ENCODE peak calls at places on chromosomes 13 and 19, in five cellular contexts. S, Q, N, T and Z are unnamed samples.
A peak's percentile ranks its signal among the peaks of the same experiment; 100 is the strongest.

GRCh38 chr19:28242317-28242927 is 970.5 kb downstream of the UQCRFS1 start:
- DNase-seq in S (peak; percentile 58), Q (peak; percentile 48), N (no peak), T (peak; percentile 61), Z (no peak)

GRCh38 chr13:57569981-57570380 is 61.6 kb upstream of the PCDH17 start:
- DNase-seq in S (no peak), Q (no peak), N (no peak), T (no peak), Z (no peak)

GRCh38 chr13:20134732-20135131 is 26.1 kb downstream of the GJA3 start:
- DNase-seq in S (no peak), Q (no peak), N (no peak), T (no peak), Z (no peak)

GRCh38 chr19:11169896-11170678 is 14.5 kb upstream of the SPC24 start:
- DNase-seq in S (no peak), Q (no peak), N (no peak), T (no peak), Z (no peak)

GRCh38 chr19:18745931-18746330 is 45.2 kb downstream of the COMP start:
- DNase-seq in S (no peak), Q (no peak), N (no peak), T (no peak), Z (no peak)

GRCh38 chr13:35961461-35962220 is 169.5 kb downstream of the DCLK1 start:
- DNase-seq in S (no peak), Q (no peak), N (peak; percentile 10), T (no peak), Z (no peak)

GRCh38 chr13:75830842-75831241 is 194.7 kb downstream of the LMO7 start:
- DNase-seq in S (no peak), Q (no peak), N (no peak), T (no peak), Z (no peak)

GRCh38 chr19:35352448-35353304 is 5.0 kb downstream of the FFAR1 start:
- DNase-seq in S (peak; percentile 75), Q (peak; percentile 86), N (peak; percentile 61), T (peak; percentile 76), Z (peak; percentile 41)

GRCh38 chr13:65236841-65237418 is 1993.2 kb downstream of the PCDH9 start:
- DNase-seq in S (no peak), Q (no peak), N (no peak), T (no peak), Z (no peak)

GRCh38 chr13:95301135-95301946 is at the start of gene ABCC4:
- DNase-seq in S (peak; percentile 63), Q (peak; percentile 84), N (no peak), T (peak; percentile 65), Z (peak; percentile 70)

GRCh38 chr19:46291829-46292228 is 5.0 kb upstream of the HIF3A start:
- DNase-seq in S (no peak), Q (no peak), N (no peak), T (no peak), Z (no peak)

GRCh38 chr13:32300920-32301319 is 14.2 kb downstream of the ZAR1L start:
- DNase-seq in S (no peak), Q (no peak), N (no peak), T (no peak), Z (no peak)

GRCh38 chr13:20526664-20527063 is 1.0 kb upstream of the CRYL1 start:
- DNase-seq in S (no peak), Q (no peak), N (no peak), T (no peak), Z (peak; percentile 15)

GRCh38 chr19:33219261-33219812 is 6.3 kb downstream of the SLC7A10 start:
- DNase-seq in S (no peak), Q (peak; percentile 46), N (no peak), T (no peak), Z (no peak)

GRCh38 chr13:113337556-113337955 is 26.4 kb downstream of the GRTP1 start:
- DNase-seq in S (no peak), Q (no peak), N (no peak), T (no peak), Z (no peak)

GRCh38 chr19:41324231-41324702 is 14.3 kb downstream of the CCDC97 start:
- DNase-seq in S (no peak), Q (peak; percentile 33), N (no peak), T (no peak), Z (no peak)

GRCh38 chr13:75963318-75963717 is 327.2 kb downstream of the LMO7 start:
- DNase-seq in S (no peak), Q (no peak), N (peak; percentile 9), T (no peak), Z (no peak)

GRCh38 chr19:1756264-1756663 is 3.0 kb downstream of the ONECUT3 start:
- DNase-seq in S (no peak), Q (no peak), N (no peak), T (no peak), Z (no peak)

GRCh38 chr13:107545946-107546502 is 669.3 kb downstream of the LIG4 start:
- DNase-seq in S (no peak), Q (no peak), N (no peak), T (peak; percentile 52), Z (peak; percentile 77)

GRCh38 chr13:98454389-98454881 is 122.5 kb downstream of the STK24 start:
- DNase-seq in S (no peak), Q (no peak), N (peak; percentile 87), T (peak; percentile 54), Z (peak; percentile 71)

GRCh38 chr13:41610426-41610825 is 153.1 kb downstream of the RGCC start:
- DNase-seq in S (no peak), Q (peak; percentile 48), N (no peak), T (peak; percentile 50), Z (peak; percentile 72)

GRCh38 chr13:83980322-83980721 is 98.0 kb upstream of the SLITRK1 start:
- DNase-seq in S (no peak), Q (no peak), N (no peak), T (no peak), Z (no peak)

GRCh38 chr19:14022469-14022868 is 5.5 kb upstream of the RLN3 start:
- DNase-seq in S (no peak), Q (no peak), N (no peak), T (no peak), Z (no peak)

GRCh38 chr19:2793126-2793525 is 7.8 kb downstream of the THOP1 start:
- DNase-seq in S (no peak), Q (no peak), N (no peak), T (no peak), Z (no peak)

GRCh38 chr19:45981350-45981749 is 7.7 kb upstream of the NOVA2 start:
- DNase-seq in S (no peak), Q (no peak), N (no peak), T (no peak), Z (no peak)

GRCh38 chr13:40190656-40191100 is 475.8 kb downstream of the FOXO1 start:
- DNase-seq in S (no peak), Q (peak; percentile 64), N (no peak), T (no peak), Z (no peak)

GRCh38 chr19:58518261-58519086 is 1.1 kb downstream of the ZBTB45 start:
- DNase-seq in S (no peak), Q (no peak), N (no peak), T (no peak), Z (no peak)

GRCh38 chr19:4814625-4815425 is 16.7 kb downstream of the TICAM1 start:
- DNase-seq in S (no peak), Q (no peak), N (no peak), T (no peak), Z (no peak)

GRCh38 chr13:106986033-106986484 is 418.1 kb upstream of the ARGLU1 start:
- DNase-seq in S (no peak), Q (no peak), N (no peak), T (no peak), Z (no peak)